ENCODE peak calls at places on chromosomes 6 and 20, in five cellular contexts. A is K562, S is GM12878, D is H1, T is HepG2. P is an unnamed sample.

GRCh38 chr6:75285156-75285639 is 606 bp upstream of the TMEM30A start:
- DNase-seq in A (no peak), S (no peak), D (no peak), T (no peak), P (no peak)

GRCh38 chr6:11903645-11904044 is 108.5 kb upstream of the HIVEP1 start:
- DNase-seq in A (no peak), S (no peak), D (no peak), T (no peak), P (no peak)

GRCh38 chr6:140559458-140559857 is 1185.0 kb upstream of the CITED2 start:
- DNase-seq in A (no peak), S (no peak), D (no peak), T (no peak), P (no peak)

GRCh38 chr20:51043811-51044210 is 20.9 kb upstream of the KCNG1 start:
- DNase-seq in A (no peak), S (no peak), D (no peak), T (no peak), P (no peak)

GRCh38 chr6:42929928-42930360 is 664 bp downstream of the CNPY3 start:
- DNase-seq in A (peak), S (peak), D (no peak), T (no peak), P (no peak)

GRCh38 chr6:56914791-56915658 is 39.9 kb upstream of the BEND6 start:
- DNase-seq in A (peak), S (no peak), D (no peak), T (no peak), P (no peak)

GRCh38 chr20:41248371-41249024 is 69.0 kb downstream of the ZHX3 start:
- DNase-seq in A (no peak), S (no peak), D (no peak), T (no peak), P (no peak)

GRCh38 chr20:33846291-33846916 is 35.3 kb downstream of the CHMP4B start:
- DNase-seq in A (peak), S (no peak), D (no peak), T (no peak), P (no peak)

GRCh38 chr6:8556370-8557018 is 121.1 kb upstream of the SLC35B3 start:
- DNase-seq in A (no peak), S (no peak), D (no peak), T (peak), P (no peak)

GRCh38 chr20:63908008-63908682 is 13.2 kb downstream of the DNAJC5 start:
- DNase-seq in A (no peak), S (no peak), D (no peak), T (peak), P (no peak)

GRCh38 chr20:50646483-50646996 is 44.8 kb downstream of the RIPOR3 start:
- DNase-seq in A (no peak), S (no peak), D (no peak), T (no peak), P (no peak)

GRCh38 chr6:44001318-44001868 is 125.9 kb downstream of the MRPL14 start:
- DNase-seq in A (peak), S (peak), D (peak), T (peak), P (peak)
- TF ChIP-seq CTCF in A (peak), S (peak), D (no peak), T (peak), P (peak)

DNA sequence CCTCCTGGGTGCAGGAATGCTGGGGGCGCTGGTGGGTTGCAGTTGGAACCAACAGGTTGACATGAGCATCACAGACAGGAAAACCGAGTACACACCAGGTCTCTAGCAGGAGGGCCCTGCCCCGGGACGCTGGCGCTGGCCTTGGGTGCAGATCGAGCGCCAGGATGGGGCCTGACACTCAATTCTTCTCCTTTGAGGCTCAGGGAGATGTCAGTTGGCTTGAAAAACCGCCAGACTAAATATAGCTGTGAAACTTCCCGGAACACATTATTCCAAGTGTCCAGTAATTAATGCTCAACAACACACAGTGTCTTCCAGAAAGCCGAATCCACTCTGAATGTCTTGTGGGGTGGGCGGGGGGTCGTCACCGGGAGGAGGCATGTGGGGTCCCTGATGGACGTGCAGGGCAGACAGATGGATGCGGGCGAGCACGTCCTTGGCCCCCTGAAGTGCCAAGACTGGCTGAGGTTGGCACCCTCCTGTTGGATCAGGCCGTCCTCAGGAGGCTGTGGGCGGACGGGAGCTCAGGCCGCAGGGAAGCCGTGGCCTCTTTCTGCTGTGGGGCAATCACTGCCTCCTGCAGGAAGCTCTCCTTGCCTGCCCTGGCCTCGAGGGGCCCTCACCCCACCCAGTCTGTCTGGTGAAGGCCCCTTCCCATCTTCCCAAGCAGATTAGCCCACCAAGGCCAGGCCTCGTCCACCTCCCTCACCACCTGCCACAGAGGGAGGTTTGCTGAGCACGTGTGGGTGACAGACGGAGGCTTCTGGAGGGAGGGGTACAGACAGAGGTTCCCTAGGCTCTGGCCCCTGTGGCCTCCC is 19.4 kb upstream of the GATA5 start:
- DNase-seq in A (no peak), S (no peak), D (no peak), T (no peak), P (no peak)
- H3K4me3 ChIP-seq in A (no peak), S (no peak), D (no peak), T (no peak), P (no peak)

DNA sequence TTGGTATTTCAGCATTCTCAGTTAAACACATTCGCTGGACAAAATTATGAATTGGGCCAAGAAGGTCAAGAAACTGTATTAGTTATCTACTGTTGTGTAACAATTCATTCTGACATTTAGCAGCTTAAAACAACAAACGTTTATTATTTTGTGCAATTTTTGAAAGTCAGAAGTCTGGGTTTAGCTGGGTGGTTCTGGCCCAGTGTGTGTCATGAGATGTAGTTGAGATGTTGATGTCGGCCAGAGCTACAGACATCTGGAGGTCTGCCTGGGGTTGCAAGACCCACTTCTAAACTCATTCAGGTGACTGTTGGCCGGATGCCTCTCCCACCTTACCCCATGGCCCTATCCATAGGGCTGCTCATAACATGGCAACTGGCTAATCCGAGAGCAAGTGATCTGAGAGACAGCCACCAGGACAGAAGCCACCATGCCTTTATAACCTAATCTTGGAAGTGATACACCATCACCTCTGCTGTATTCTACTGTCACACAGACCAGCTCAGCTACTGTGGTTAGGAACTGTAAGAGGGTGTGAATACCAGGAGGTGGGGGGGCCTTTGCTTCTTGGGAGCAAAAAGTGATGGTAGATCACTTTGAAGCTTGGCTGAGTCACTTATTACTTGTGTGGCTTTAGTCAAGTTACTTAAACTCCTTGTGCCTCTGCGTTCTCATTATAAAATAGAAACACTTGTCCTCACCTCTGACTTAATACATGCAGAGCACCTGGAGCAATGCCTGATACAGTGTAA is 217.0 kb upstream of the MYLIP start:
- DNase-seq in A (peak), S (no peak), D (no peak), T (no peak), P (peak)
- TF ChIP-seq CREB1 in A (no peak), S (no peak), D (no peak), T (no peak), P (no peak)

DNA sequence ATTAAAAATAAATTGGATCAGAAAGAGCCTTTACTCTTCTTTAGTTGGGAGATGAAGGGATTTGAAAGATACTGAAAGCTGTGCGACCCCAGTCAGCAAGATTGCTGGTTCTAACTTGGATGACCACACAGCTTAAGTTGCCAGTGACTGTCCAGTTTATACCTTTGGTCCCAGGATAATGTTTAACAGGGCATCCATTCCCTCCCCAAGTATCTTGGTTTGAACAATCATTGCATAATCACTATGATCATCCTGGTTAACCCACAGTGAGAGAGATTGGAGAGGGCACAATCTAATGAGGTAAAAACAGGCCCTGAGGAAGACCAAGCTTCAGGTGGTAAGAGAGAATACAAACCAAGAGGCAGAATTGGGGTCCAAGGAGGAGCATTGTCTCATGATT is 798.3 kb downstream of the MAFB start:
- DNase-seq in A (no peak), S (no peak), D (no peak), T (no peak), P (no peak)
- TF ChIP-seq CTCF in A (no peak), S (no peak), D (no peak), T (no peak), P (no peak)

GRCh38 chr20:57040924-57041323 is 225.5 kb downstream of the BMP7 start:
- DNase-seq in A (no peak), S (no peak), D (no peak), T (no peak), P (no peak)
- H3K4me3 ChIP-seq in A (no peak), S (no peak), D (no peak), T (no peak), P (no peak)

GRCh38 chr6:84278311-84278710 is 50.9 kb upstream of the CEP162 start:
- DNase-seq in A (no peak), S (no peak), D (no peak), T (no peak), P (no peak)
- TF ChIP-seq CREB1 in A (no peak), S (no peak), D (no peak), T (no peak), P (no peak)

P was measured in GM23338.